ENCODE peak calls at places on chromosomes 2 and 18, in ten cellular contexts. One of them, this sample, is unnamed.
A peak's percentile ranks its signal among the peaks of the same experiment; 100 is the strongest.

GRCh38 chr2:203740741-203741363 is 34.4 kb downstream of the CD28 start:
- DNase-seq in activated CD8-positive, alpha-beta T cell treated with anti-CD3 and anti-CD28 coated beads for 36 hours: peak; percentile 66
- DNase-seq in SW480: peak; percentile 28
- DNase-seq in activated CD8-positive, alpha-beta memory T cell treated with anti-CD3 and anti-CD28 coated beads, Interleukin-2, amount 50 U/mL, for 4 hours: no peak
- DNase-seq in neural crest cell: no peak
- DNase-seq in iris pigment epithelial cell: peak; percentile 79
- DNase-seq in brain microvascular endothelial cell: peak; percentile 74
- DNase-seq in RWPE1: no peak
- DNase-seq in GM23338: no peak
- DNase-seq in nephron progenitor cell: no peak
- DNase-seq in this sample: no peak

GRCh38 chr18:62328775-62329525 is 3.8 kb downstream of the TNFRSF11A start:
- DNase-seq in nephron progenitor cell: no peak
- DNase-seq in SW480: no peak
- DNase-seq in GM23338: no peak
- DNase-seq in brain microvascular endothelial cell: no peak
- DNase-seq in activated CD8-positive, alpha-beta T cell treated with anti-CD3 and anti-CD28 coated beads for 36 hours: no peak
- DNase-seq in iris pigment epithelial cell: no peak
- DNase-seq in activated CD8-positive, alpha-beta memory T cell treated with anti-CD3 and anti-CD28 coated beads, Interleukin-2, amount 50 U/mL, for 4 hours: no peak
- DNase-seq in neural crest cell: no peak
- DNase-seq in RWPE1: no peak
- DNase-seq in this sample: no peak

GRCh38 chr2:172829229-172829628 is 93.6 kb downstream of the RAPGEF4 start:
- DNase-seq in activated CD8-positive, alpha-beta T cell treated with anti-CD3 and anti-CD28 coated beads for 36 hours: no peak
- DNase-seq in GM23338: no peak
- DNase-seq in brain microvascular endothelial cell: peak; percentile 95
- DNase-seq in activated CD8-positive, alpha-beta memory T cell treated with anti-CD3 and anti-CD28 coated beads, Interleukin-2, amount 50 U/mL, for 4 hours: no peak
- DNase-seq in SW480: peak; percentile 14
- DNase-seq in RWPE1: peak; percentile 8
- DNase-seq in neural crest cell: no peak
- DNase-seq in nephron progenitor cell: no peak
- DNase-seq in iris pigment epithelial cell: peak; percentile 94
- DNase-seq in this sample: no peak

GRCh38 chr2:96485350-96485749 is 19.8 kb downstream of the NEURL3 start:
- DNase-seq in activated CD8-positive, alpha-beta T cell treated with anti-CD3 and anti-CD28 coated beads for 36 hours: peak; percentile 24
- DNase-seq in RWPE1: no peak
- DNase-seq in nephron progenitor cell: no peak
- DNase-seq in neural crest cell: no peak
- DNase-seq in SW480: peak; percentile 74
- DNase-seq in brain microvascular endothelial cell: no peak
- DNase-seq in GM23338: no peak
- DNase-seq in activated CD8-positive, alpha-beta memory T cell treated with anti-CD3 and anti-CD28 coated beads, Interleukin-2, amount 50 U/mL, for 4 hours: no peak
- DNase-seq in iris pigment epithelial cell: no peak
- DNase-seq in this sample: no peak

GRCh38 chr18:48806551-48807261 is 144.1 kb downstream of the SMAD7 start:
- DNase-seq in nephron progenitor cell: peak; percentile 2
- DNase-seq in activated CD8-positive, alpha-beta memory T cell treated with anti-CD3 and anti-CD28 coated beads, Interleukin-2, amount 50 U/mL, for 4 hours: peak; percentile 13
- DNase-seq in RWPE1: peak; percentile 5
- DNase-seq in brain microvascular endothelial cell: no peak
- DNase-seq in GM23338: peak; percentile 17
- DNase-seq in activated CD8-positive, alpha-beta T cell treated with anti-CD3 and anti-CD28 coated beads for 36 hours: peak; percentile 68
- DNase-seq in iris pigment epithelial cell: peak; percentile 72
- DNase-seq in SW480: peak; percentile 95
- DNase-seq in neural crest cell: no peak
- DNase-seq in this sample: no peak

GRCh38 chr2:235728401-235729181 is 234.7 kb downstream of the AGAP1 start:
- DNase-seq in activated CD8-positive, alpha-beta memory T cell treated with anti-CD3 and anti-CD28 coated beads, Interleukin-2, amount 50 U/mL, for 4 hours: no peak
- DNase-seq in RWPE1: no peak
- DNase-seq in iris pigment epithelial cell: no peak
- DNase-seq in nephron progenitor cell: no peak
- DNase-seq in activated CD8-positive, alpha-beta T cell treated with anti-CD3 and anti-CD28 coated beads for 36 hours: no peak
- DNase-seq in neural crest cell: no peak
- DNase-seq in SW480: no peak
- DNase-seq in brain microvascular endothelial cell: no peak
- DNase-seq in GM23338: no peak
- DNase-seq in this sample: no peak

GRCh38 chr18:58896734-58897508 is 32.2 kb downstream of the ZNF532 start:
- DNase-seq in iris pigment epithelial cell: no peak
- DNase-seq in brain microvascular endothelial cell: no peak
- DNase-seq in activated CD8-positive, alpha-beta T cell treated with anti-CD3 and anti-CD28 coated beads for 36 hours: no peak
- DNase-seq in activated CD8-positive, alpha-beta memory T cell treated with anti-CD3 and anti-CD28 coated beads, Interleukin-2, amount 50 U/mL, for 4 hours: no peak
- DNase-seq in RWPE1: no peak
- DNase-seq in GM23338: no peak
- DNase-seq in nephron progenitor cell: no peak
- DNase-seq in SW480: peak; percentile 17
- DNase-seq in neural crest cell: no peak
- DNase-seq in this sample: no peak

GRCh38 chr2:164642268-164642667 is 21.0 kb upstream of the GRB14 start:
- DNase-seq in iris pigment epithelial cell: no peak
- DNase-seq in brain microvascular endothelial cell: no peak
- DNase-seq in SW480: no peak
- DNase-seq in nephron progenitor cell: no peak
- DNase-seq in GM23338: no peak
- DNase-seq in neural crest cell: no peak
- DNase-seq in RWPE1: no peak
- DNase-seq in activated CD8-positive, alpha-beta memory T cell treated with anti-CD3 and anti-CD28 coated beads, Interleukin-2, amount 50 U/mL, for 4 hours: no peak
- DNase-seq in activated CD8-positive, alpha-beta T cell treated with anti-CD3 and anti-CD28 coated beads for 36 hours: no peak
- DNase-seq in this sample: no peak

GRCh38 chr2:146576301-146576700 is 1268.5 kb upstream of the ACVR2A start:
- DNase-seq in activated CD8-positive, alpha-beta memory T cell treated with anti-CD3 and anti-CD28 coated beads, Interleukin-2, amount 50 U/mL, for 4 hours: no peak
- DNase-seq in GM23338: no peak
- DNase-seq in iris pigment epithelial cell: no peak
- DNase-seq in brain microvascular endothelial cell: no peak
- DNase-seq in activated CD8-positive, alpha-beta T cell treated with anti-CD3 and anti-CD28 coated beads for 36 hours: no peak
- DNase-seq in RWPE1: no peak
- DNase-seq in SW480: no peak
- DNase-seq in nephron progenitor cell: no peak
- DNase-seq in neural crest cell: no peak
- DNase-seq in this sample: no peak

GRCh38 chr2:226511327-226511726 is 288.3 kb downstream of the IRS1 start:
- DNase-seq in GM23338: no peak
- DNase-seq in brain microvascular endothelial cell: no peak
- DNase-seq in iris pigment epithelial cell: no peak
- DNase-seq in RWPE1: no peak
- DNase-seq in activated CD8-positive, alpha-beta T cell treated with anti-CD3 and anti-CD28 coated beads for 36 hours: no peak
- DNase-seq in nephron progenitor cell: no peak
- DNase-seq in neural crest cell: no peak
- DNase-seq in SW480: no peak
- DNase-seq in activated CD8-positive, alpha-beta memory T cell treated with anti-CD3 and anti-CD28 coated beads, Interleukin-2, amount 50 U/mL, for 4 hours: no peak
- DNase-seq in this sample: no peak

GRCh38 chr2:226791487-226792081 is 8.0 kb downstream of the IRS1 start:
- DNase-seq in activated CD8-positive, alpha-beta memory T cell treated with anti-CD3 and anti-CD28 coated beads, Interleukin-2, amount 50 U/mL, for 4 hours: peak; percentile 95
- DNase-seq in activated CD8-positive, alpha-beta T cell treated with anti-CD3 and anti-CD28 coated beads for 36 hours: peak; percentile 92
- DNase-seq in SW480: peak; percentile 76
- DNase-seq in nephron progenitor cell: peak; percentile 92
- DNase-seq in neural crest cell: peak; percentile 83
- DNase-seq in brain microvascular endothelial cell: peak; percentile 73
- DNase-seq in GM23338: peak; percentile 96
- DNase-seq in iris pigment epithelial cell: peak; percentile 88
- DNase-seq in RWPE1: peak; percentile 98
- DNase-seq in this sample: no peak

GRCh38 chr2:218858671-218859555 is 692 bp upstream of the WNT6 start:
- DNase-seq in activated CD8-positive, alpha-beta memory T cell treated with anti-CD3 and anti-CD28 coated beads, Interleukin-2, amount 50 U/mL, for 4 hours: no peak
- DNase-seq in RWPE1: no peak
- DNase-seq in nephron progenitor cell: peak; percentile 50
- DNase-seq in iris pigment epithelial cell: no peak
- DNase-seq in neural crest cell: no peak
- DNase-seq in brain microvascular endothelial cell: no peak
- DNase-seq in SW480: peak; percentile 74
- DNase-seq in activated CD8-positive, alpha-beta T cell treated with anti-CD3 and anti-CD28 coated beads for 36 hours: no peak
- DNase-seq in GM23338: peak; percentile 84
- DNase-seq in this sample: no peak

GRCh38 chr2:208466133-208466919 is 59.7 kb downstream of the PTH2R start:
- DNase-seq in neural crest cell: peak; percentile 14
- DNase-seq in activated CD8-positive, alpha-beta memory T cell treated with anti-CD3 and anti-CD28 coated beads, Interleukin-2, amount 50 U/mL, for 4 hours: no peak
- DNase-seq in brain microvascular endothelial cell: peak; percentile 6
- DNase-seq in SW480: peak; percentile 62
- DNase-seq in GM23338: peak; percentile 90
- DNase-seq in activated CD8-positive, alpha-beta T cell treated with anti-CD3 and anti-CD28 coated beads for 36 hours: peak; percentile 8
- DNase-seq in iris pigment epithelial cell: peak; percentile 18
- DNase-seq in RWPE1: peak; percentile 19
- DNase-seq in nephron progenitor cell: peak; percentile 32
- DNase-seq in this sample: peak; percentile 27

GRCh38 chr2:68849579-68850030 is 21.6 kb downstream of the BMP10 start:
- DNase-seq in activated CD8-positive, alpha-beta memory T cell treated with anti-CD3 and anti-CD28 coated beads, Interleukin-2, amount 50 U/mL, for 4 hours: no peak
- DNase-seq in RWPE1: no peak
- DNase-seq in GM23338: no peak
- DNase-seq in brain microvascular endothelial cell: peak; percentile 86
- DNase-seq in activated CD8-positive, alpha-beta T cell treated with anti-CD3 and anti-CD28 coated beads for 36 hours: no peak
- DNase-seq in neural crest cell: no peak
- DNase-seq in SW480: no peak
- DNase-seq in iris pigment epithelial cell: peak; percentile 79
- DNase-seq in nephron progenitor cell: no peak
- DNase-seq in this sample: no peak

GRCh38 chr18:59458575-59458974 is 99.5 kb upstream of the LMAN1 start:
- DNase-seq in SW480: no peak
- DNase-seq in brain microvascular endothelial cell: no peak
- DNase-seq in activated CD8-positive, alpha-beta T cell treated with anti-CD3 and anti-CD28 coated beads for 36 hours: no peak
- DNase-seq in GM23338: no peak
- DNase-seq in neural crest cell: no peak
- DNase-seq in RWPE1: no peak
- DNase-seq in iris pigment epithelial cell: no peak
- DNase-seq in nephron progenitor cell: no peak
- DNase-seq in activated CD8-positive, alpha-beta memory T cell treated with anti-CD3 and anti-CD28 coated beads, Interleukin-2, amount 50 U/mL, for 4 hours: no peak
- DNase-seq in this sample: no peak

GRCh38 chr2:46315103-46315890 is 18.1 kb downstream of the EPAS1 start:
- DNase-seq in neural crest cell: no peak
- DNase-seq in nephron progenitor cell: no peak
- DNase-seq in RWPE1: peak; percentile 91
- DNase-seq in activated CD8-positive, alpha-beta T cell treated with anti-CD3 and anti-CD28 coated beads for 36 hours: peak; percentile 35
- DNase-seq in activated CD8-positive, alpha-beta memory T cell treated with anti-CD3 and anti-CD28 coated beads, Interleukin-2, amount 50 U/mL, for 4 hours: peak; percentile 22
- DNase-seq in GM23338: no peak
- DNase-seq in SW480: peak; percentile 81
- DNase-seq in iris pigment epithelial cell: peak; percentile 98
- DNase-seq in brain microvascular endothelial cell: peak; percentile 96
- DNase-seq in this sample: no peak

GRCh38 chr2:237627463-237628321 is at the start of gene LRRFIP1:
- DNase-seq in nephron progenitor cell: peak; percentile 69
- DNase-seq in SW480: no peak
- DNase-seq in RWPE1: peak; percentile 20
- DNase-seq in activated CD8-positive, alpha-beta T cell treated with anti-CD3 and anti-CD28 coated beads for 36 hours: peak; percentile 16
- DNase-seq in neural crest cell: no peak
- DNase-seq in GM23338: peak; percentile 62
- DNase-seq in activated CD8-positive, alpha-beta memory T cell treated with anti-CD3 and anti-CD28 coated beads, Interleukin-2, amount 50 U/mL, for 4 hours: no peak
- DNase-seq in brain microvascular endothelial cell: no peak
- DNase-seq in iris pigment epithelial cell: no peak
- DNase-seq in this sample: no peak

GRCh38 chr2:19349911-19350677 is 8.3 kb downstream of the OSR1 start:
- DNase-seq in SW480: peak; percentile 26
- DNase-seq in iris pigment epithelial cell: peak; percentile 65
- DNase-seq in brain microvascular endothelial cell: peak; percentile 34
- DNase-seq in RWPE1: no peak
- DNase-seq in activated CD8-positive, alpha-beta T cell treated with anti-CD3 and anti-CD28 coated beads for 36 hours: peak; percentile 70
- DNase-seq in GM23338: peak; percentile 85
- DNase-seq in activated CD8-positive, alpha-beta memory T cell treated with anti-CD3 and anti-CD28 coated beads, Interleukin-2, amount 50 U/mL, for 4 hours: peak; percentile 56
- DNase-seq in nephron progenitor cell: peak; percentile 81
- DNase-seq in neural crest cell: peak; percentile 70
- DNase-seq in this sample: no peak

GRCh38 chr2:9179572-9180201 is 26.9 kb upstream of the ASAP2 start:
- DNase-seq in nephron progenitor cell: no peak
- DNase-seq in neural crest cell: no peak
- DNase-seq in iris pigment epithelial cell: peak; percentile 91
- DNase-seq in GM23338: no peak
- DNase-seq in brain microvascular endothelial cell: peak; percentile 93
- DNase-seq in activated CD8-positive, alpha-beta memory T cell treated with anti-CD3 and anti-CD28 coated beads, Interleukin-2, amount 50 U/mL, for 4 hours: no peak
- DNase-seq in SW480: peak; percentile 90
- DNase-seq in RWPE1: peak; percentile 94
- DNase-seq in activated CD8-positive, alpha-beta T cell treated with anti-CD3 and anti-CD28 coated beads for 36 hours: no peak
- DNase-seq in this sample: no peak

GRCh38 chr2:28276076-28276618 is 116.5 kb upstream of the FOSL2 start:
- DNase-seq in brain microvascular endothelial cell: peak; percentile 95
- DNase-seq in GM23338: no peak
- DNase-seq in SW480: peak; percentile 83
- DNase-seq in nephron progenitor cell: no peak
- DNase-seq in RWPE1: peak; percentile 94
- DNase-seq in activated CD8-positive, alpha-beta memory T cell treated with anti-CD3 and anti-CD28 coated beads, Interleukin-2, amount 50 U/mL, for 4 hours: no peak
- DNase-seq in activated CD8-positive, alpha-beta T cell treated with anti-CD3 and anti-CD28 coated beads for 36 hours: peak; percentile 47
- DNase-seq in neural crest cell: no peak
- DNase-seq in iris pigment epithelial cell: peak; percentile 99
- DNase-seq in this sample: no peak

GRCh38 chr2:61853086-61853847 is 593 bp downstream of the FAM161A start:
- DNase-seq in nephron progenitor cell: peak; percentile 2
- DNase-seq in neural crest cell: no peak
- DNase-seq in activated CD8-positive, alpha-beta T cell treated with anti-CD3 and anti-CD28 coated beads for 36 hours: no peak
- DNase-seq in SW480: peak; percentile 57
- DNase-seq in iris pigment epithelial cell: peak; percentile 42
- DNase-seq in activated CD8-positive, alpha-beta memory T cell treated with anti-CD3 and anti-CD28 coated beads, Interleukin-2, amount 50 U/mL, for 4 hours: no peak
- DNase-seq in RWPE1: peak; percentile 67
- DNase-seq in brain microvascular endothelial cell: peak; percentile 40
- DNase-seq in GM23338: peak; percentile 74
- DNase-seq in this sample: peak; percentile 16